ENCODE peak calls at places on chromosomes 1 and 21, in nine cellular contexts. One of them, this sample, is unnamed.

GRCh38 chr1:15172405-15173259 is 19.1 kb downstream of the TMEM51 start:
- DNase-seq in activated CD8-positive, alpha-beta T cell treated with anti-CD3 and anti-CD28 coated beads for 36 hours: no peak
- DNase-seq in NCI-H1092 treated with DMSO at 0.1 percent for 48 hours: no peak
- DNase-seq in RWPE1: peak; percentile 71
- DNase-seq in amniotic stem cell: no peak
- DNase-seq in retinal pigment epithelial cell: no peak
- DNase-seq in HFF-Myc: no peak
- DNase-seq in RPMI8226: peak; percentile 34
- DNase-seq in coronary artery: no peak
- DNase-seq in this sample: no peak

GRCh38 chr1:44407430-44408180 is 2.5 kb downstream of the RNF220 start:
- DNase-seq in activated CD8-positive, alpha-beta T cell treated with anti-CD3 and anti-CD28 coated beads for 36 hours: peak; percentile 15
- DNase-seq in NCI-H1092 treated with DMSO at 0.1 percent for 48 hours: no peak
- DNase-seq in RWPE1: no peak
- DNase-seq in amniotic stem cell: no peak
- DNase-seq in retinal pigment epithelial cell: no peak
- DNase-seq in HFF-Myc: no peak
- DNase-seq in RPMI8226: no peak
- DNase-seq in coronary artery: no peak
- DNase-seq in this sample: no peak

GRCh38 chr1:109425902-109426277 is 358 bp downstream of the PSMA5 start:
- DNase-seq in activated CD8-positive, alpha-beta T cell treated with anti-CD3 and anti-CD28 coated beads for 36 hours: peak; percentile 83
- DNase-seq in NCI-H1092 treated with DMSO at 0.1 percent for 48 hours: peak; percentile 28
- DNase-seq in RWPE1: peak; percentile 62
- DNase-seq in amniotic stem cell: peak; percentile 53
- DNase-seq in retinal pigment epithelial cell: peak; percentile 19
- DNase-seq in HFF-Myc: peak; percentile 26
- DNase-seq in RPMI8226: peak; percentile 43
- DNase-seq in coronary artery: no peak
- DNase-seq in this sample: peak; percentile 89

GRCh38 chr1:245946905-245947304 is 560.2 kb downstream of the SMYD3 start:
- DNase-seq in activated CD8-positive, alpha-beta T cell treated with anti-CD3 and anti-CD28 coated beads for 36 hours: no peak
- DNase-seq in NCI-H1092 treated with DMSO at 0.1 percent for 48 hours: no peak
- DNase-seq in RWPE1: no peak
- DNase-seq in amniotic stem cell: no peak
- DNase-seq in retinal pigment epithelial cell: no peak
- DNase-seq in HFF-Myc: no peak
- DNase-seq in RPMI8226: no peak
- DNase-seq in coronary artery: no peak
- DNase-seq in this sample: no peak

GRCh38 chr1:194256010-194256409 is 1069.6 kb upstream of the B3GALT2 start:
- DNase-seq in activated CD8-positive, alpha-beta T cell treated with anti-CD3 and anti-CD28 coated beads for 36 hours: no peak
- DNase-seq in NCI-H1092 treated with DMSO at 0.1 percent for 48 hours: no peak
- DNase-seq in RWPE1: no peak
- DNase-seq in amniotic stem cell: no peak
- DNase-seq in retinal pigment epithelial cell: no peak
- DNase-seq in HFF-Myc: no peak
- DNase-seq in RPMI8226: no peak
- DNase-seq in coronary artery: no peak
- DNase-seq in this sample: no peak

GRCh38 chr21:35048706-35049617 is at the start of gene RUNX1:
- DNase-seq in activated CD8-positive, alpha-beta T cell treated with anti-CD3 and anti-CD28 coated beads for 36 hours: peak; percentile 89
- DNase-seq in NCI-H1092 treated with DMSO at 0.1 percent for 48 hours: no peak
- DNase-seq in RWPE1: peak; percentile 5
- DNase-seq in amniotic stem cell: no peak
- DNase-seq in retinal pigment epithelial cell: no peak
- DNase-seq in HFF-Myc: peak; percentile 17
- DNase-seq in RPMI8226: peak; percentile 92
- DNase-seq in coronary artery: no peak
- DNase-seq in this sample: peak; percentile 70

GRCh38 chr1:82455342-82455741 is 654.6 kb downstream of the ADGRL2 start:
- DNase-seq in activated CD8-positive, alpha-beta T cell treated with anti-CD3 and anti-CD28 coated beads for 36 hours: peak; percentile 7
- DNase-seq in NCI-H1092 treated with DMSO at 0.1 percent for 48 hours: no peak
- DNase-seq in RWPE1: no peak
- DNase-seq in amniotic stem cell: no peak
- DNase-seq in retinal pigment epithelial cell: no peak
- DNase-seq in HFF-Myc: no peak
- DNase-seq in RPMI8226: no peak
- DNase-seq in coronary artery: no peak
- DNase-seq in this sample: no peak

GRCh38 chr1:160726498-160727391 is 12.3 kb upstream of the SLAMF7 start:
- DNase-seq in activated CD8-positive, alpha-beta T cell treated with anti-CD3 and anti-CD28 coated beads for 36 hours: peak; percentile 74
- DNase-seq in NCI-H1092 treated with DMSO at 0.1 percent for 48 hours: peak; percentile 57
- DNase-seq in RWPE1: peak; percentile 57
- DNase-seq in amniotic stem cell: peak; percentile 8
- DNase-seq in retinal pigment epithelial cell: peak; percentile 27
- DNase-seq in HFF-Myc: peak; percentile 2
- DNase-seq in RPMI8226: peak; percentile 84
- DNase-seq in coronary artery: no peak
- DNase-seq in this sample: peak; percentile 72

GRCh38 chr1:59556802-59557548 is 257.8 kb upstream of the HOOK1 start:
- DNase-seq in activated CD8-positive, alpha-beta T cell treated with anti-CD3 and anti-CD28 coated beads for 36 hours: no peak
- DNase-seq in NCI-H1092 treated with DMSO at 0.1 percent for 48 hours: no peak
- DNase-seq in RWPE1: no peak
- DNase-seq in amniotic stem cell: no peak
- DNase-seq in retinal pigment epithelial cell: peak; percentile 20
- DNase-seq in HFF-Myc: no peak
- DNase-seq in RPMI8226: no peak
- DNase-seq in coronary artery: no peak
- DNase-seq in this sample: no peak

GRCh38 chr1:47951026-47951425 is 46.2 kb downstream of the TRABD2B start:
- DNase-seq in activated CD8-positive, alpha-beta T cell treated with anti-CD3 and anti-CD28 coated beads for 36 hours: no peak
- DNase-seq in NCI-H1092 treated with DMSO at 0.1 percent for 48 hours: no peak
- DNase-seq in RWPE1: no peak
- DNase-seq in amniotic stem cell: no peak
- DNase-seq in retinal pigment epithelial cell: no peak
- DNase-seq in HFF-Myc: no peak
- DNase-seq in RPMI8226: no peak
- DNase-seq in coronary artery: no peak
- DNase-seq in this sample: no peak

GRCh38 chr1:204680461-204680860 is 5.1 kb downstream of the LRRN2 start:
- DNase-seq in activated CD8-positive, alpha-beta T cell treated with anti-CD3 and anti-CD28 coated beads for 36 hours: no peak
- DNase-seq in NCI-H1092 treated with DMSO at 0.1 percent for 48 hours: no peak
- DNase-seq in RWPE1: no peak
- DNase-seq in amniotic stem cell: no peak
- DNase-seq in retinal pigment epithelial cell: no peak
- DNase-seq in HFF-Myc: no peak
- DNase-seq in RPMI8226: no peak
- DNase-seq in coronary artery: no peak
- DNase-seq in this sample: no peak

GRCh38 chr1:169809370-169810095 is 14.8 kb upstream of the METTL18 start:
- DNase-seq in activated CD8-positive, alpha-beta T cell treated with anti-CD3 and anti-CD28 coated beads for 36 hours: peak; percentile 31
- DNase-seq in NCI-H1092 treated with DMSO at 0.1 percent for 48 hours: peak; percentile 55
- DNase-seq in RWPE1: peak; percentile 26
- DNase-seq in amniotic stem cell: peak; percentile 12
- DNase-seq in retinal pigment epithelial cell: no peak
- DNase-seq in HFF-Myc: peak; percentile 12
- DNase-seq in RPMI8226: peak; percentile 48
- DNase-seq in coronary artery: no peak
- DNase-seq in this sample: peak; percentile 60

GRCh38 chr1:9280015-9280860 is 12.5 kb upstream of the SPSB1 start:
- DNase-seq in activated CD8-positive, alpha-beta T cell treated with anti-CD3 and anti-CD28 coated beads for 36 hours: peak; percentile 85
- DNase-seq in NCI-H1092 treated with DMSO at 0.1 percent for 48 hours: no peak
- DNase-seq in RWPE1: peak; percentile 96
- DNase-seq in amniotic stem cell: peak; percentile 88
- DNase-seq in retinal pigment epithelial cell: no peak
- DNase-seq in HFF-Myc: peak; percentile 78
- DNase-seq in RPMI8226: peak; percentile 45
- DNase-seq in coronary artery: no peak
- DNase-seq in this sample: peak; percentile 99

GRCh38 chr1:206685749-206686485 is 1.2 kb downstream of the MAPKAPK2 start:
- DNase-seq in activated CD8-positive, alpha-beta T cell treated with anti-CD3 and anti-CD28 coated beads for 36 hours: peak; percentile 72
- DNase-seq in NCI-H1092 treated with DMSO at 0.1 percent for 48 hours: no peak
- DNase-seq in RWPE1: peak; percentile 87
- DNase-seq in amniotic stem cell: peak; percentile 48
- DNase-seq in retinal pigment epithelial cell: no peak
- DNase-seq in HFF-Myc: no peak
- DNase-seq in RPMI8226: peak; percentile 58
- DNase-seq in coronary artery: peak; percentile 89
- DNase-seq in this sample: peak; percentile 90

GRCh38 chr1:174258148-174258550 is 98.8 kb downstream of the RABGAP1L start:
- DNase-seq in activated CD8-positive, alpha-beta T cell treated with anti-CD3 and anti-CD28 coated beads for 36 hours: peak; percentile 59
- DNase-seq in NCI-H1092 treated with DMSO at 0.1 percent for 48 hours: peak; percentile 51
- DNase-seq in RWPE1: peak; percentile 46
- DNase-seq in amniotic stem cell: no peak
- DNase-seq in retinal pigment epithelial cell: no peak
- DNase-seq in HFF-Myc: peak; percentile 24
- DNase-seq in RPMI8226: peak; percentile 63
- DNase-seq in coronary artery: no peak
- DNase-seq in this sample: peak; percentile 57

GRCh38 chr1:34265396-34265795 is 88.7 kb downstream of the C1orf94 start:
- DNase-seq in activated CD8-positive, alpha-beta T cell treated with anti-CD3 and anti-CD28 coated beads for 36 hours: no peak
- DNase-seq in NCI-H1092 treated with DMSO at 0.1 percent for 48 hours: no peak
- DNase-seq in RWPE1: no peak
- DNase-seq in amniotic stem cell: no peak
- DNase-seq in retinal pigment epithelial cell: no peak
- DNase-seq in HFF-Myc: no peak
- DNase-seq in RPMI8226: no peak
- DNase-seq in coronary artery: no peak
- DNase-seq in this sample: no peak

GRCh38 chr1:87968259-87968955 is 639.7 kb downstream of the LMO4 start:
- DNase-seq in activated CD8-positive, alpha-beta T cell treated with anti-CD3 and anti-CD28 coated beads for 36 hours: no peak
- DNase-seq in NCI-H1092 treated with DMSO at 0.1 percent for 48 hours: no peak
- DNase-seq in RWPE1: no peak
- DNase-seq in amniotic stem cell: no peak
- DNase-seq in retinal pigment epithelial cell: no peak
- DNase-seq in HFF-Myc: peak; percentile 9
- DNase-seq in RPMI8226: no peak
- DNase-seq in coronary artery: peak; percentile 78
- DNase-seq in this sample: peak; percentile 80

GRCh38 chr1:203038217-203038741 is 12.0 kb downstream of the PPFIA4 start:
- DNase-seq in activated CD8-positive, alpha-beta T cell treated with anti-CD3 and anti-CD28 coated beads for 36 hours: peak; percentile 45
- DNase-seq in NCI-H1092 treated with DMSO at 0.1 percent for 48 hours: no peak
- DNase-seq in RWPE1: peak; percentile 91
- DNase-seq in amniotic stem cell: peak; percentile 59
- DNase-seq in retinal pigment epithelial cell: peak; percentile 57
- DNase-seq in HFF-Myc: no peak
- DNase-seq in RPMI8226: peak; percentile 91
- DNase-seq in coronary artery: peak; percentile 86
- DNase-seq in this sample: peak; percentile 92

GRCh38 chr1:90763506-90763905 is 46.4 kb upstream of the BARHL2 start:
- DNase-seq in activated CD8-positive, alpha-beta T cell treated with anti-CD3 and anti-CD28 coated beads for 36 hours: peak; percentile 2
- DNase-seq in NCI-H1092 treated with DMSO at 0.1 percent for 48 hours: no peak
- DNase-seq in RWPE1: no peak
- DNase-seq in amniotic stem cell: no peak
- DNase-seq in retinal pigment epithelial cell: no peak
- DNase-seq in HFF-Myc: no peak
- DNase-seq in RPMI8226: no peak
- DNase-seq in coronary artery: no peak
- DNase-seq in this sample: no peak

GRCh38 chr1:170857955-170858354 is 77.4 kb upstream of the MROH9 start:
- DNase-seq in activated CD8-positive, alpha-beta T cell treated with anti-CD3 and anti-CD28 coated beads for 36 hours: no peak
- DNase-seq in NCI-H1092 treated with DMSO at 0.1 percent for 48 hours: no peak
- DNase-seq in RWPE1: no peak
- DNase-seq in amniotic stem cell: no peak
- DNase-seq in retinal pigment epithelial cell: no peak
- DNase-seq in HFF-Myc: no peak
- DNase-seq in RPMI8226: no peak
- DNase-seq in coronary artery: no peak
- DNase-seq in this sample: no peak

GRCh38 chr1:64537942-64538341 is 68.0 kb downstream of the CACHD1 start:
- DNase-seq in activated CD8-positive, alpha-beta T cell treated with anti-CD3 and anti-CD28 coated beads for 36 hours: peak; percentile 21
- DNase-seq in NCI-H1092 treated with DMSO at 0.1 percent for 48 hours: no peak
- DNase-seq in RWPE1: no peak
- DNase-seq in amniotic stem cell: no peak
- DNase-seq in retinal pigment epithelial cell: no peak
- DNase-seq in HFF-Myc: no peak
- DNase-seq in RPMI8226: no peak
- DNase-seq in coronary artery: no peak
- DNase-seq in this sample: no peak